ENCODE peak calls at places on chromosomes 7 and 10, in seven cellular contexts. Y is right atrium auricular region; V is dorsolateral prefrontal cortex; A is CD8-positive, alpha-beta T cell; N is psoas muscle; J is mammary epithelial cell; F is astrocyte. K is an unnamed sample.

GRCh38 chr7:142711196-142711595 is 38.1 kb upstream of the PRSS1 start:
- DNase-seq in V (no peak), A (no peak), J (no peak), F (peak), N (no peak), Y (no peak), K (no peak)

GRCh38 chr7:54781356-54781912 is 22.4 kb upstream of the SEC61G start:
- DNase-seq in J (no peak), Y (no peak), N (no peak), V (no peak), A (no peak), F (no peak), K (no peak)

GRCh38 chr7:101867265-101867664 is 49.8 kb downstream of the CUX1 start:
- DNase-seq in N (no peak), A (no peak), J (no peak), Y (no peak), V (no peak), F (no peak), K (no peak)

GRCh38 chr10:15122477-15123030 is 25.4 kb downstream of the RPP38 start:
- DNase-seq in V (no peak), A (no peak), Y (no peak), N (no peak), J (no peak), F (no peak), K (no peak)

GRCh38 chr10:65501259-65501658 is 1424.6 kb upstream of the LRRTM3 start:
- DNase-seq in A (no peak), Y (no peak), F (no peak), N (no peak), J (no peak), V (no peak), K (peak)

GRCh38 chr10:103153302-103153759 is 39.7 kb downstream of the NT5C2 start:
- DNase-seq in A (no peak), J (no peak), Y (no peak), N (no peak), F (no peak), V (no peak), K (no peak)

GRCh38 chr7:124671976-124672375 is 93.6 kb downstream of the GPR37 start:
- DNase-seq in V (no peak), N (no peak), F (no peak), A (no peak), J (peak), Y (no peak), K (no peak)

GRCh38 chr7:52685351-52685750 is 350.1 kb upstream of the POM121L12 start:
- DNase-seq in N (no peak), A (no peak), F (no peak), Y (no peak), V (no peak), J (no peak), K (no peak)

GRCh38 chr10:62817120-62817762 is 1.1 kb upstream of the EGR2 start:
- DNase-seq in Y (peak), N (peak), A (no peak), J (peak), V (peak), F (peak), K (no peak)

GRCh38 chr7:26326211-26326610 is 34.5 kb downstream of the SNX10 start:
- DNase-seq in J (peak), V (no peak), N (no peak), Y (no peak), F (no peak), A (no peak), K (no peak)

GRCh38 chr10:59954296-59954695 is 47.9 kb upstream of the CCDC6 start:
- DNase-seq in Y (no peak), V (no peak), J (no peak), N (no peak), F (peak), A (no peak), K (no peak)

GRCh38 chr10:37623506-37623905 is 233.9 kb downstream of the ZNF248 start:
- DNase-seq in J (no peak), V (no peak), F (no peak), N (no peak), A (no peak), Y (no peak), K (no peak)

GRCh38 chr10:117477961-117478670 is 64.4 kb upstream of the EMX2 start:
- DNase-seq in V (no peak), N (no peak), Y (no peak), F (peak), A (no peak), J (peak), K (peak)

GRCh38 chr7:116522247-116522646 is 2.6 kb upstream of the CAV1 start:
- DNase-seq in N (no peak), F (peak), J (peak), A (no peak), Y (no peak), V (no peak), K (peak)

GRCh38 chr10:3570855-3571266 is 214.1 kb downstream of the KLF6 start:
- DNase-seq in J (no peak), F (peak), Y (peak), V (no peak), N (peak), A (no peak), K (no peak)

GRCh38 chr7:36661135-36661840 is 63.0 kb downstream of the AOAH start:
- DNase-seq in A (no peak), F (peak), Y (no peak), N (no peak), J (peak), V (no peak), K (peak)

GRCh38 chr10:6838118-6838517 is 258.0 kb upstream of the PRKCQ start:
- DNase-seq in J (no peak), N (no peak), Y (no peak), V (no peak), A (no peak), F (no peak), K (no peak)

GRCh38 chr7:155913719-155914118 is 101.5 kb upstream of the SHH start:
- DNase-seq in A (no peak), Y (no peak), N (no peak), V (no peak), J (no peak), F (no peak), K (no peak)

GRCh38 chr7:33485746-33486491 is 356.6 kb downstream of the BBS9 start:
- DNase-seq in A (no peak), V (no peak), Y (no peak), N (no peak), F (peak), J (peak), K (no peak)

GRCh38 chr10:88256013-88256680 is 327.0 kb downstream of the RNLS start:
- DNase-seq in N (peak), Y (peak), A (no peak), J (no peak), V (no peak), F (no peak), K (no peak)

GRCh38 chr7:51055039-51055840 is 261.4 kb downstream of the COBL start:
- DNase-seq in J (no peak), F (no peak), V (no peak), Y (no peak), N (no peak), A (no peak), K (no peak)

GRCh38 chr7:120729300-120729699 is 128.6 kb downstream of the TSPAN12 start:
- DNase-seq in A (no peak), J (no peak), N (no peak), V (no peak), F (peak), Y (no peak), K (no peak)

GRCh38 chr10:114075093-114075492 is 31.4 kb downstream of the ADRB1 start:
- DNase-seq in Y (no peak), N (no peak), A (no peak), F (no peak), J (no peak), V (no peak), K (no peak)

GRCh38 chr10:103765981-103766380 is 89.4 kb downstream of the SH3PXD2A start:
- DNase-seq in Y (no peak), A (peak), J (peak), F (no peak), V (no peak), N (no peak), K (no peak)

GRCh38 chr7:108452707-108453106 is 3.5 kb downstream of the NRCAM start:
- DNase-seq in N (no peak), A (no peak), F (no peak), Y (no peak), V (no peak), J (peak), K (peak)

GRCh38 chr7:35697414-35698175 is 2.7 kb upstream of the HERPUD2 start:
- DNase-seq in V (no peak), A (no peak), J (peak), Y (no peak), F (peak), N (no peak), K (no peak)

GRCh38 chr7:51451751-51452465 is 135.3 kb upstream of the COBL start:
- DNase-seq in J (no peak), Y (no peak), V (no peak), A (no peak), N (no peak), F (no peak), K (no peak)

GRCh38 chr7:82839555-82839954 is 323.1 kb downstream of the PCLO start:
- DNase-seq in Y (no peak), V (no peak), J (no peak), A (no peak), F (no peak), N (no peak), K (no peak)

GRCh38 chr10:66695046-66695445 is 230.8 kb upstream of the LRRTM3 start:
- DNase-seq in J (peak), A (no peak), N (no peak), F (no peak), Y (no peak), V (no peak), K (no peak)

DNA sequence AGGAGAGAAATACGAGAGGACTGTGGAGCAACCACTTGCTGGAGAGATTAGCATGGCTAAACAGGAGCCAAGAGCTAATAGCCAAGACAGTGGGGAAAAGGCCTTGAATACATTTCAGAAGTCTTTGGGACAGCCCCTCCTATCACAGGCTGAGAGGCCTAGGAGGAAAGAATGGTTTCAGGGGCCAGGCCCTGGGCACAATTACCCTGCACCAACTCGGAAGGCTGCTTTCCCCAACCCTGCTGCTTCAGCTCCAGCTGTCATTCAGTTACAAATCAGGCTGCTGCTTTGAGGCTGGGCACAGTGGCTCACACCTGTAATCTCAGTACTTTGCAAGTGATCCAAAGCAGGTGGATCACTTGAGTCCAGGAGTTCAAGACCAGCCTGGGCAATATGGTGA is 32.0 kb upstream of the SLC35G1 start:
- DNase-seq in A (no peak), F (no peak), J (no peak), N (no peak), Y (no peak), V (no peak), K (no peak)
- H3K27ac ChIP-seq in A (no peak), F (no peak), J (no peak), N (no peak), Y (no peak), V (no peak), K (no peak)

DNA sequence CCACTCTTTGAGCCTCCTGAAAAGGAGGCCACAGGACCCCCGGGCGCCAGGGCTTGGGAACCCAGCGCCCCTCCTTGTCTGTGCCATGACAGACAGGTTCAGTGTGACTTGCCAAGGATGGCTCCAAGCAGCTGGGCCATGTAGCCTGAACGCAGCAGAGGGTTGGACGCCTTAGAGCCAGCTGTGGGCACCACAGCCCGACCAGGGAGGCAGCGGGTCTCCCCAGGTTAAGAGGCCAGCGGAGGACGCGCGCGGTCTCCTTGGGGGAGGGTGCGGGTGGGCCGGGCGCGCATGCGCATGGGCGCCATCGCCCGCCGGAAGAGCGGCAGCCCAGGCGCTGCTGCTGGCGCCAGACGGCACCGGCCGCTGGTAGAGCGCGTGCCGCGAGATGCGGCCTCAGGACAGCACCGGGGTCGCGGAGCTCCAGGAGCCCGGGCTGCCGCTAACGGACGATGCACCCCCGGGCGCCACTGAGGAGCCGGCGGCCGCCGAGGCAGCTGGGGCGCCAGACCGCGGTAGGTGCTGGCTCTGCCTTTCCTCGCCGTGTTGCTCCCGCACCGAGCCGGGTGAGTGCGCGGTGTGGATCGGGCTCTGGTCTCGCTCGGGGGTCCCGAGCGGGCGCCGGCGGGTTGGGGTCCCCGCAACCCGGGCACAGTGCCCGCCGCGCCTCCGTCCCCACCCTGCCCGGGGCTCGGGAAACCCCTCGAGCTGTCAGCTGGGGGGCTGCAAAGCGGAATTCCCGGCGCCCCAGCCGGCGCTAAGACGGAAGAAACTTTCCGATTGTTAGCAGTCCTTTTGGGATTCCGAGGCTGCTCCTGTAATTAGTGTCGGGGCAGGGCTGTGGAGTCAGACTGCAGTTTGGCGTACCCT is at the start of gene SLC35G1:
- DNase-seq in J (peak), A (peak), N (peak), F (peak), Y (peak), V (peak), K (peak)
- H3K27ac ChIP-seq in J (no peak), A (peak), N (peak), F (no peak), Y (peak), V (no peak), K (peak)

DNA sequence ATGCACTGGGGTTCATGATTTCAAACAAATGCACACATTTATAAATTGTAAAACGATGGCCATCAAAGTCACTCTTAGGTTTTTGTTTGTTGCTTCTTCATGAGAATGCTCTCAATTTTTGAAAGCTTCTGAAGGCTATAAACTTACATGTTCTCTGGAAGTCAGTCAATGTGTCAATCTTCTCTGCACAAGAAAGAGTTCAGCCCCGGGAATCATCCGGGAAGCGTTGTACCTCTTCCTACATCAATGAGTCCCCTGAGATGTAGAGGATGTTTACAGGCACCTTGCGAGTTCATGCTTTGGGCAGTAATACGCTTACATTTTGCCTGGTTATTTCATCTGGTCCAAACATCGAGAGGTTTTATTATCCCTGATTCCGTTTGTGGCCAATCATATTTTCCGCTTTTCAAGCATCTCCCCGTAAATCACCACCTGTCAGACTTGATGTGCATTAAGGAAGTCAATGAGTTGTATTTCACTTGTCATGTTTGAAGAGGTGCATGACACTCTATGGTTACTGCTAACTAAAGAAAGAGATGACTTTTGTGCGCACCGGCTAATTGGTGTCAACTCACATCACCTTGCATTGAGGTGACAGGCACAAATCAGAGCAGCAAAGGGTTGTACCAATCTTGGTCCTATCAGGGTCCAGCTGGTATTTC is 750.7 kb downstream of the SORCS3 start:
- DNase-seq in N (no peak), Y (no peak), V (no peak), F (no peak), A (no peak), J (no peak), K (no peak)
- H3K27ac ChIP-seq in N (no peak), Y (no peak), V (no peak), F (no peak), A (no peak), J (no peak), K (no peak)

DNA sequence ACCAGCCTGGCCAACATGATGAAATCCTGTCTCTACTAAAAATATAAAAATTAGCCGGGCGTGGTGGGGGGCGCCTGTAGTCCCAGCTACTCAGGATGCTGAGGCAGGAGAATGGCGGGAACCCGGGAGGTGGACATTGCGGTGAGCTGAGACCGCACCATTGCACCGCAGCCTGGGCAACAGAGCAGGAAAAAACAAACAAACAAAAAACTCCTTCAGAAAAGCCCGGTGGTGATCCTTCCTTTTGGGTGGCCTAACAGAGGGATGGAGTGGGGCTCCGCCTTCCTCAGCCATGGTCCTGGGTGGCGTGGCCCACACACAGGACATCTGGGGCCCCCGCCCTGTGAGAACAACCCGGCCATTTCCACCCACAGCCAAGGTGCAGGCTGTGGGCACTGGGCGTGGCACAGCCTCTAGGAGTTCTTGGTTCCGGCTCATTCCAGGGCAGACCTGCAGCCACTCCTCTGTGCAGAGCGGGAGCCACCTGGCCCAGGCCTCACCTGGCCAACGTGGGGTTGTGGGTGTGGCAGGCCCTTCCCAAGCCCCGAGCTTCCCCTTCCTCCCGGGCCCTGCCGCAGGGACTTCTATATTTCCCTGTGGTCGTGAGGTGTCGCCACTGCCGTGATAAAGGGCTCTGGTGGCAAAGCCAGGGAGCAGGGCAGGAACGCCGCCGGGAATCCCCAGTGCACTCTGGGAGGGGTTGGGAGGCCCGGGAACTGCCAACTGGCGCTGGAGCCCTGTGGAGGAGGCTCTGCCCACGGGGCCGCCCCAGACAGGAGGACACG is 37.6 kb downstream of the GET4 start:
- DNase-seq in Y (no peak), A (no peak), J (peak), F (no peak), V (peak), N (no peak), K (no peak)
- H3K27ac ChIP-seq in Y (no peak), A (no peak), J (no peak), F (no peak), V (peak), N (no peak), K (peak)

GRCh38 chr10:80281292-80281691 is 8.2 kb downstream of the MAT1A start:
- DNase-seq in J (no peak), A (no peak), F (no peak), Y (no peak), V (no peak), N (no peak), K (no peak)

GRCh38 chr10:80280071-80280800 is 9.2 kb downstream of the MAT1A start:
- DNase-seq in V (no peak), N (no peak), J (no peak), A (no peak), Y (peak), F (no peak), K (no peak)

GRCh38 chr10:80283119-80283518 is 6.3 kb downstream of the MAT1A start:
- DNase-seq in Y (no peak), V (no peak), F (no peak), A (no peak), N (no peak), J (no peak), K (no peak)

GRCh38 chr10:80283536-80284199 is 5.8 kb downstream of the MAT1A start:
- DNase-seq in V (no peak), N (no peak), Y (no peak), F (no peak), J (no peak), A (no peak), K (no peak)

GRCh38 chr10:80281784-80282505 is 7.5 kb downstream of the MAT1A start:
- DNase-seq in V (no peak), J (no peak), Y (no peak), F (no peak), N (no peak), A (no peak), K (no peak)
- H3K27ac ChIP-seq in V (no peak), J (no peak), Y (no peak), F (no peak), N (no peak), A (no peak), K (no peak)

DNA sequence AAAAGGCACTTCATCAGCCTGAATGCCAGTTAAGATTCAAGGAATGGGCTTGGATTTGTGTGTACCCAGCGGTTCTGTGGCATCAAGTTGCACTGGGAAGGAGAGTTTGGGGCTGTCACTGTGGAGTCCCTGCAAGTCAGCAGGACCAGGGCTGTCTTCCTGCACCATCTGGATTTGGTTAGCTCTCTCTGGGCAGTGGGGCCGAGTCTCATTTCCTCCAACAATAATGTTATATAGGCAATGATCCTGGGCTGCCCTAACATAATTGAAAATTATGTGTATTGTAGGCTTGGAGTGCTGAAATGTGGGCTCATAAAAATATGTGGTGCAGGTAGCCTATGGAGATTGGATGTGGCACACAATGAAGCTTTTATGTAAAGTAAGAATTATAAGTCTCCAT is 87.2 kb downstream of the TCF7L2 start:
- DNase-seq in A (no peak), N (no peak), F (no peak), J (no peak), Y (no peak), V (no peak), K (no peak)
- H3K27ac ChIP-seq in A (no peak), N (no peak), F (no peak), J (no peak), Y (no peak), V (no peak), K (no peak)